ENCODE peak calls at places on chromosomes 1 and 21, in five cellular contexts. One of them, this sample, is unnamed.

GRCh38 chr1:75602486-75602885 is 8.4 kb downstream of the SLC44A5 start:
- DNase-seq in prostate gland: no peak
- DNase-seq in heart right ventricle: no peak
- DNase-seq in cardiac muscle cell: no peak
- DNase-seq in heart left ventricle: no peak
- DNase-seq in this sample: no peak

GRCh38 chr1:87130437-87130836 is 198.2 kb upstream of the LMO4 start:
- DNase-seq in prostate gland: no peak
- DNase-seq in heart right ventricle: no peak
- DNase-seq in heart left ventricle: no peak
- DNase-seq in cardiac muscle cell: no peak
- DNase-seq in this sample: no peak

GRCh38 chr1:16021681-16022080 is at the start of gene CLCNKA:
- DNase-seq in heart right ventricle: no peak
- DNase-seq in cardiac muscle cell: no peak
- DNase-seq in prostate gland: no peak
- DNase-seq in heart left ventricle: no peak
- DNase-seq in this sample: no peak

GRCh38 chr1:204583909-204584632 is 67.9 kb downstream of the MDM4 start:
- DNase-seq in heart right ventricle: peak; percentile 72
- DNase-seq in prostate gland: peak; percentile 20
- DNase-seq in cardiac muscle cell: no peak
- DNase-seq in heart left ventricle: peak; percentile 89
- DNase-seq in this sample: no peak

GRCh38 chr1:41495171-41495948 is 10.9 kb upstream of the EDN2 start:
- DNase-seq in heart left ventricle: peak; percentile 67
- DNase-seq in heart right ventricle: no peak
- DNase-seq in prostate gland: no peak
- DNase-seq in cardiac muscle cell: peak; percentile 51
- DNase-seq in this sample: no peak

GRCh38 chr1:203122159-203122558 is 5.4 kb upstream of the ADORA1 start:
- DNase-seq in prostate gland: no peak
- DNase-seq in cardiac muscle cell: no peak
- DNase-seq in heart right ventricle: no peak
- DNase-seq in heart left ventricle: no peak
- DNase-seq in this sample: no peak

GRCh38 chr1:19643113-19643512 is 998 bp upstream of the NBL1 start:
- DNase-seq in heart left ventricle: no peak
- DNase-seq in heart right ventricle: no peak
- DNase-seq in prostate gland: peak; percentile 59
- DNase-seq in cardiac muscle cell: no peak
- DNase-seq in this sample: no peak

GRCh38 chr1:209549384-209550001 is 34.0 kb upstream of the CAMK1G start:
- DNase-seq in cardiac muscle cell: no peak
- DNase-seq in heart left ventricle: no peak
- DNase-seq in heart right ventricle: no peak
- DNase-seq in prostate gland: no peak
- DNase-seq in this sample: no peak

GRCh38 chr1:147287133-147287865 is 44.8 kb downstream of the CHD1L start:
- DNase-seq in prostate gland: no peak
- DNase-seq in heart right ventricle: no peak
- DNase-seq in heart left ventricle: no peak
- DNase-seq in cardiac muscle cell: peak; percentile 35
- DNase-seq in this sample: no peak

GRCh38 chr1:200877839-200878551 is 5.2 kb downstream of the GPR25 start:
- DNase-seq in heart left ventricle: no peak
- DNase-seq in cardiac muscle cell: no peak
- DNase-seq in prostate gland: peak; percentile 2
- DNase-seq in heart right ventricle: no peak
- DNase-seq in this sample: no peak

GRCh38 chr21:29155118-29155932 is 24.9 kb downstream of the MAP3K7CL start:
- DNase-seq in heart right ventricle: peak; percentile 67
- DNase-seq in heart left ventricle: peak; percentile 83
- DNase-seq in cardiac muscle cell: peak; percentile 95
- DNase-seq in prostate gland: peak; percentile 68
- DNase-seq in this sample: no peak

GRCh38 chr1:153437236-153437635 is 20.9 kb downstream of the S100A7A start:
- DNase-seq in heart left ventricle: no peak
- DNase-seq in cardiac muscle cell: no peak
- DNase-seq in heart right ventricle: no peak
- DNase-seq in prostate gland: no peak
- DNase-seq in this sample: no peak

GRCh38 chr1:248853023-248853422 is 5.9 kb downstream of the ZNF692 start:
- DNase-seq in heart right ventricle: no peak
- DNase-seq in heart left ventricle: no peak
- DNase-seq in cardiac muscle cell: peak; percentile 54
- DNase-seq in prostate gland: no peak
- DNase-seq in this sample: no peak

GRCh38 chr21:28687571-28687970 is 305.1 kb downstream of the LTN1 start:
- DNase-seq in cardiac muscle cell: peak; percentile 3
- DNase-seq in heart right ventricle: no peak
- DNase-seq in heart left ventricle: no peak
- DNase-seq in prostate gland: no peak
- DNase-seq in this sample: no peak

GRCh38 chr1:79190074-79190473 is 183.5 kb upstream of the ADGRL4 start:
- DNase-seq in prostate gland: no peak
- DNase-seq in heart left ventricle: no peak
- DNase-seq in heart right ventricle: no peak
- DNase-seq in cardiac muscle cell: peak; percentile 31
- DNase-seq in this sample: no peak

GRCh38 chr1:77940921-77941570 is 37.8 kb downstream of the FUBP1 start:
- DNase-seq in heart right ventricle: no peak
- DNase-seq in cardiac muscle cell: no peak
- DNase-seq in heart left ventricle: no peak
- DNase-seq in prostate gland: no peak
- DNase-seq in this sample: no peak

GRCh38 chr1:119327436-119328155 is 41.0 kb upstream of the HAO2 start:
- DNase-seq in cardiac muscle cell: peak; percentile 39
- DNase-seq in heart right ventricle: no peak
- DNase-seq in prostate gland: peak; percentile 68
- DNase-seq in heart left ventricle: no peak
- DNase-seq in this sample: peak; percentile 25

GRCh38 chr1:166840309-166841302 is 1.3 kb downstream of the POGK start:
- DNase-seq in prostate gland: peak; percentile 12
- DNase-seq in cardiac muscle cell: peak; percentile 23
- DNase-seq in heart right ventricle: no peak
- DNase-seq in heart left ventricle: peak; percentile 31
- DNase-seq in this sample: no peak

GRCh38 chr1:23809751-23810171 is 9.2 kb upstream of the GALE start:
- DNase-seq in heart right ventricle: peak; percentile 75
- DNase-seq in prostate gland: peak; percentile 42
- DNase-seq in cardiac muscle cell: peak; percentile 74
- DNase-seq in heart left ventricle: peak; percentile 76
- DNase-seq in this sample: peak; percentile 83

GRCh38 chr1:6014130-6014999 is 22.1 kb upstream of the NPHP4 start:
- DNase-seq in heart right ventricle: peak; percentile 69
- DNase-seq in cardiac muscle cell: no peak
- DNase-seq in heart left ventricle: peak; percentile 86
- DNase-seq in prostate gland: no peak
- DNase-seq in this sample: no peak

GRCh38 chr1:213507472-213508223 is 456.6 kb downstream of the RPS6KC1 start:
- DNase-seq in prostate gland: no peak
- DNase-seq in heart left ventricle: no peak
- DNase-seq in cardiac muscle cell: no peak
- DNase-seq in heart right ventricle: no peak
- DNase-seq in this sample: no peak

GRCh38 chr1:116909511-116910378 is at the start of gene PTGFRN:
- DNase-seq in prostate gland: peak; percentile 64
- DNase-seq in heart right ventricle: peak; percentile 78
- DNase-seq in cardiac muscle cell: peak; percentile 88
- DNase-seq in heart left ventricle: peak; percentile 83
- DNase-seq in this sample: no peak

GRCh38 chr1:41626146-41626545 is 141.7 kb upstream of the EDN2 start:
- DNase-seq in heart right ventricle: no peak
- DNase-seq in cardiac muscle cell: peak; percentile 38
- DNase-seq in heart left ventricle: no peak
- DNase-seq in prostate gland: peak; percentile 20
- DNase-seq in this sample: no peak

GRCh38 chr1:153649867-153650235 is 8.7 kb upstream of the SNAPIN start:
- DNase-seq in cardiac muscle cell: no peak
- DNase-seq in heart right ventricle: peak; percentile 66
- DNase-seq in heart left ventricle: peak; percentile 82
- DNase-seq in prostate gland: peak; percentile 89
- DNase-seq in this sample: no peak

GRCh38 chr1:156471496-156472490 is 28.8 kb downstream of the MEF2D start:
- DNase-seq in cardiac muscle cell: peak; percentile 40
- DNase-seq in heart right ventricle: peak; percentile 87
- DNase-seq in prostate gland: peak; percentile 92
- DNase-seq in heart left ventricle: peak; percentile 94
- DNase-seq in this sample: no peak

GRCh38 chr1:202831906-202832305 is 21.2 kb downstream of the PCAT6 start:
- DNase-seq in heart right ventricle: no peak
- DNase-seq in heart left ventricle: no peak
- DNase-seq in prostate gland: no peak
- DNase-seq in cardiac muscle cell: no peak
- DNase-seq in this sample: no peak

GRCh38 chr1:64811131-64811530 is 66.3 kb downstream of the RAVER2 start:
- DNase-seq in heart left ventricle: no peak
- DNase-seq in prostate gland: no peak
- DNase-seq in heart right ventricle: no peak
- DNase-seq in cardiac muscle cell: no peak
- DNase-seq in this sample: no peak

GRCh38 chr1:215282557-215282956 is 200.0 kb downstream of the KCNK2 start:
- DNase-seq in prostate gland: no peak
- DNase-seq in heart right ventricle: no peak
- DNase-seq in heart left ventricle: no peak
- DNase-seq in cardiac muscle cell: no peak
- DNase-seq in this sample: no peak

GRCh38 chr1:56920551-56920950 is 45.3 kb downstream of the C8B start:
- DNase-seq in heart left ventricle: no peak
- DNase-seq in cardiac muscle cell: peak; percentile 78
- DNase-seq in heart right ventricle: no peak
- DNase-seq in prostate gland: no peak
- DNase-seq in this sample: no peak

DNA sequence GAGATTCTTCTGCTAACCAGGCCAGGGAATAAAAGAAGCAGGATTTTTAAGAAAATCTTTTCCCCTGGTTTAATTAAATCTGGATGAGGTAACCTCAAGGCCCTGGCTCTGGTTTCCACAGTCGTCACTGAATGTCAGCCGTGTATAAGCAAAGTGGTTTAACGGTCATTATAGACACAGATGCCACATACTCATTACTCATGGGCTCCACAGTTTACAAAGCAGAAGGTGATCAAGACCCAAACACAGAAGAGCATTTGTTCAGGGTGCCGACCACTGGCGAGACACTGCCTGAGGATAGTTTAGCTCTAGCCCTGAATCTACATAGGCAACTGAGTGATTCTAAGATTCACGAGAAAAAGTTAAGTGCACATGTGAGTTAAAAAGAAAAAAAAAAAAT is 27.8 kb upstream of the RAP1GAP start:
- DNase-seq in heart right ventricle: no peak
- DNase-seq in heart left ventricle: no peak
- DNase-seq in prostate gland: no peak
- DNase-seq in cardiac muscle cell: no peak
- DNase-seq in this sample: no peak
- TF ChIP-seq CTCF in heart right ventricle: no peak
- TF ChIP-seq CTCF in heart left ventricle: no peak
- TF ChIP-seq CTCF in prostate gland: no peak
- TF ChIP-seq CTCF in cardiac muscle cell: no peak
- TF ChIP-seq CTCF in this sample: no peak

DNA sequence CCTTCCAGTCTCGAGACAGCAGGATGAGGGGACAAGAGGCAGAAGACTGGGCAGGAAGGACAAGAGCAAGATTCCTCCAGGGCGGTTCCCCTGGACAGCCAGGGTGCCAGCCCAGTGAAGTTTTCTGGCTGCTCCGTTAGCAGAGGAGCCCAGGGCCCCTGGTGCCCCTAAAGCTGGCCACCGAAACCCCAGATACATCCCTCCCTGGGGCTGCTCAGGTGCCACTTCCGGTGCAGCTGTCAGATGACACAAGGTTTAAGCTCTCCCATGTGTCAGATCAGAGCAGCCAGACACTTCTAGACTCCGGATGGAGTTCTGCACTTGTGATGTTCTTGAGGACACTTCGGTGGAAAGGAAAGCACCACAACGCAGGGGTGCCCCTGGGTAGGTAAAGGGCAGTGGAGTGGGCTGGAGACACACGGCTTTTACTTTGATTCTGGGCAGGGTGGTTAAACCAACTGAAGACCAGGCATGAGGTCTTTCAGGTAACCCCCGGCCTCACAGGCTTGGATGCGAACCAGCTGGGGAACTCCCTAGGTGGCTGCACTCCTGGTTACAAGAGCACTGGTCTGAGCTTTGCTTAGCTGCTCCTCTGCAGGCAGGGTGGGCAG is 85.7 kb downstream of the ITPKB start:
- DNase-seq in heart left ventricle: peak; percentile 10
- DNase-seq in heart right ventricle: no peak
- DNase-seq in cardiac muscle cell: no peak
- DNase-seq in prostate gland: no peak
- DNase-seq in this sample: peak; percentile 98
- H3K4me1 ChIP-seq in heart left ventricle: no peaks in the 10 kb centered on the region
- H3K4me1 ChIP-seq in heart right ventricle: peaks cover 68% of the 10 kb centered on the region
- H3K4me1 ChIP-seq in cardiac muscle cell: peaks cover 41% of the 10 kb centered on the region
- H3K4me1 ChIP-seq in prostate gland: peaks cover 15% of the 10 kb centered on the region
- H3K4me1 ChIP-seq in this sample: peaks cover 39% of the 10 kb centered on the region

GRCh38 chr1:219177940-219178339 is 4.3 kb downstream of the LYPLAL1 start:
- DNase-seq in cardiac muscle cell: no peak
- DNase-seq in heart right ventricle: no peak
- DNase-seq in prostate gland: no peak
- DNase-seq in heart left ventricle: no peak
- DNase-seq in this sample: no peak

GRCh38 chr1:219174672-219175564 is 1.2 kb downstream of the LYPLAL1 start:
- DNase-seq in cardiac muscle cell: peak; percentile 91
- DNase-seq in heart right ventricle: no peak
- DNase-seq in prostate gland: peak; percentile 36
- DNase-seq in heart left ventricle: peak; percentile 24
- DNase-seq in this sample: peak; percentile 15

GRCh38 chr1:219173758-219174671 is at the start of gene LYPLAL1:
- DNase-seq in heart left ventricle: peak; percentile 96
- DNase-seq in cardiac muscle cell: peak; percentile 94
- DNase-seq in heart right ventricle: peak; percentile 93
- DNase-seq in prostate gland: peak; percentile 81
- DNase-seq in this sample: peak; percentile 96

GRCh38 chr1:219177363-219177762 is 3.7 kb downstream of the LYPLAL1 start:
- DNase-seq in heart right ventricle: no peak
- DNase-seq in cardiac muscle cell: no peak
- DNase-seq in prostate gland: peak; percentile 47
- DNase-seq in heart left ventricle: no peak
- DNase-seq in this sample: no peak

GRCh38 chr1:219176168-219176567 is 2.5 kb downstream of the LYPLAL1 start:
- DNase-seq in cardiac muscle cell: no peak
- DNase-seq in heart left ventricle: no peak
- DNase-seq in prostate gland: no peak
- DNase-seq in heart right ventricle: no peak
- DNase-seq in this sample: no peak
- H3K4me3 ChIP-seq in cardiac muscle cell: peak overlapping the region; percentile 73
- H3K4me3 ChIP-seq in heart left ventricle: peak overlapping the region; percentile 87
- H3K4me3 ChIP-seq in prostate gland: no peak overlapping the region
- H3K4me3 ChIP-seq in heart right ventricle: no peak overlapping the region
- H3K4me3 ChIP-seq in this sample: no peak overlapping the region

DNA sequence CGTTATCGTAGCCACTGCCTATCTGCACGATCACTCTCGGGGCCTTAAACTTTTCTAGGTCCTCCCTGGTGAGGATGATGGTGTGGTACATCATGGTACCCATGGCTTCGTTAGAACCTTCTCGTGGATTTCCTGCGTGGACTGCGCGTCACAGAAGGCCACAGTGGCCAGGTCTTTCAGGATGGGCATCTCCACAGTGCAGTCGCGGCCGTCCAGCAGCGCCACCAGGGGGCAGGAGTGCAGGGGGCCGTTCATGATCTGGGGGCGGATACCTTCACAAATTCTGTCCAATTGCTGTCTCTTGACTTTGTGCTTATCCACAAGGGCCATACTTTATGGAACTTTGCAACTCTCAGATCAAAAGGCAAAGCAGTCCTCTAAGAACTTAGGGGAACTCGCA is 69.6 kb downstream of the WLS start:
- DNase-seq in heart left ventricle: no peak
- DNase-seq in heart right ventricle: no peak
- DNase-seq in cardiac muscle cell: no peak
- DNase-seq in prostate gland: no peak
- DNase-seq in this sample: no peak
- TF ChIP-seq CTCF in heart left ventricle: peak; percentile 20
- TF ChIP-seq CTCF in heart right ventricle: peak; percentile 7
- TF ChIP-seq CTCF in cardiac muscle cell: peak; percentile 8
- TF ChIP-seq CTCF in prostate gland: no peak
- TF ChIP-seq CTCF in this sample: no peak